ENCODE peak calls at places on chromosome 10, in ten cellular contexts. X is HS-27A; R is GM23338; K is activated naive CD4-positive, alpha-beta T cell treated with anti-CD3 and anti-CD28 coated beads, Interleukin-2, amount 50 U/mL, for 16 hours; G is activated CD4-positive, alpha-beta T cell treated with anti-CD3 and anti-CD28 coated beads, Interleukin-2, amount 50 U/mL, for 1 hour; F is germinal center; D is stimulated activated CD8-positive, alpha-beta memory T cell treated with anti-CD3 and anti-CD28 coated beads, Interleukin-4, amount 100 ng/mL, for 4 hours; T is psoas muscle; O is left cardiac atrium; J is astrocyte of the cerebellum. M is an unnamed sample.

GRCh38 chr10:30432631-30433285 is 1.2 kb upstream of the MAP3K8 start:
- DNase-seq in X (no peak), R (peak), K (no peak), G (no peak), F (peak), D (no peak), T (no peak), O (peak), J (no peak), M (no peak)

GRCh38 chr10:3273966-3274365 is 101.4 kb upstream of the PITRM1 start:
- DNase-seq in X (no peak), R (no peak), K (no peak), G (no peak), F (no peak), D (no peak), T (no peak), O (no peak), J (no peak), M (no peak)

GRCh38 chr10:14608381-14609001 is 166.2 kb downstream of the FAM107B start:
- DNase-seq in X (no peak), R (no peak), K (no peak), G (no peak), F (peak), D (no peak), T (peak), O (no peak), J (no peak), M (peak)

GRCh38 chr10:99777918-99778716 is 4.3 kb upstream of the ABCC2 start:
- DNase-seq in X (no peak), R (peak), K (no peak), G (no peak), F (peak), D (no peak), T (no peak), O (no peak), J (no peak), M (no peak)

GRCh38 chr10:131027256-131027655 is 284.3 kb downstream of the TCERG1L start:
- DNase-seq in X (no peak), R (no peak), K (no peak), G (no peak), F (no peak), D (no peak), T (no peak), O (no peak), J (no peak), M (no peak)

GRCh38 chr10:91350651-91351081 is 59.5 kb upstream of the HECTD2 start:
- DNase-seq in X (no peak), R (no peak), K (no peak), G (no peak), F (no peak), D (no peak), T (no peak), O (no peak), J (no peak), M (no peak)

GRCh38 chr10:74151879-74152722 is 1.1 kb downstream of the ADK start:
- DNase-seq in X (no peak), R (no peak), K (no peak), G (no peak), F (no peak), D (no peak), T (no peak), O (no peak), J (no peak), M (no peak)

GRCh38 chr10:4016214-4016740 is 231.3 kb upstream of the KLF6 start:
- DNase-seq in X (no peak), R (no peak), K (no peak), G (no peak), F (no peak), D (no peak), T (no peak), O (no peak), J (no peak), M (no peak)

GRCh38 chr10:68223535-68224165 is 8.3 kb downstream of the ATOH7 start:
- DNase-seq in X (no peak), R (peak), K (no peak), G (no peak), F (no peak), D (no peak), T (no peak), O (no peak), J (no peak), M (no peak)

M was measured in naive B cell.